ENCODE peak calls at places on chromosome 18, in seven cellular contexts. O is HCT116, A is A549, R is prostate gland, V is sigmoid colon, S is endothelial cell of umbilical vein, Q is heart left ventricle. T is an unnamed sample.

GRCh38 chr18:55764382-55764781 is 176.4 kb upstream of the TCF4 start:
- DNase-seq in V (no peak), A (no peak), O (no peak), S (no peak), R (no peak), Q (no peak), T (no peak)

GRCh38 chr18:68564348-68564747 is 150.6 kb downstream of the TMX3 start:
- DNase-seq in S (no peak), O (no peak), A (no peak), V (no peak), R (no peak), Q (no peak), T (no peak)

GRCh38 chr18:8730080-8730827 is 24.9 kb downstream of the MTCL1 start:
- DNase-seq in O (peak; percentile 74), A (peak; percentile 53), S (peak; percentile 95), Q (peak; percentile 72), R (peak; percentile 35), V (peak; percentile 75), T (peak; percentile 75)

GRCh38 chr18:67035026-67035425 is 431.1 kb upstream of the CDH19 start:
- DNase-seq in S (no peak), V (no peak), O (no peak), Q (no peak), A (no peak), R (no peak), T (no peak)

GRCh38 chr18:57666818-57667497 is 45.3 kb upstream of the NARS1 start:
- DNase-seq in A (no peak), R (no peak), S (no peak), Q (no peak), V (no peak), O (no peak), T (no peak)

GRCh38 chr18:37553633-37554398 is 11.8 kb downstream of the CELF4 start:
- DNase-seq in O (no peak), V (no peak), Q (no peak), A (no peak), R (no peak), S (no peak), T (no peak)

GRCh38 chr18:74897971-74898657 is 300.4 kb downstream of the ZNF407 start:
- DNase-seq in V (no peak), R (no peak), O (no peak), Q (no peak), A (no peak), S (peak; percentile 21), T (no peak)

GRCh38 chr18:7482342-7482741 is 84.8 kb upstream of the PTPRM start:
- DNase-seq in O (no peak), S (no peak), R (no peak), V (no peak), A (no peak), Q (no peak), T (no peak)

GRCh38 chr18:53909668-53910067 is 314.8 kb downstream of the MBD2 start:
- DNase-seq in Q (no peak), O (peak; percentile 19), S (no peak), R (peak; percentile 5), V (no peak), A (peak; percentile 3), T (peak; percentile 2)

GRCh38 chr18:79797518-79798345 is at the start of gene KCNG2:
- DNase-seq in S (no peak), Q (peak; percentile 39), R (no peak), O (no peak), V (peak; percentile 44), A (no peak), T (no peak)

GRCh38 chr18:80172056-80172455 is 63.0 kb downstream of the ADNP2 start:
- DNase-seq in V (no peak), O (no peak), R (no peak), S (no peak), A (no peak), Q (no peak), T (no peak)

GRCh38 chr18:51037230-51037629 is 7.2 kb downstream of the SMAD4 start:
- DNase-seq in A (no peak), S (no peak), O (no peak), R (no peak), V (no peak), Q (no peak), T (no peak)

GRCh38 chr18:51032193-51032592 is 2.2 kb downstream of the SMAD4 start:
- DNase-seq in Q (no peak), V (no peak), A (no peak), R (no peak), O (no peak), S (no peak), T (no peak)

GRCh38 chr18:51041677-51042076 is 11.7 kb downstream of the SMAD4 start:
- DNase-seq in V (no peak), O (no peak), Q (no peak), S (no peak), R (no peak), A (no peak), T (no peak)

GRCh38 chr18:51039138-51040112 is 9.4 kb downstream of the SMAD4 start:
- DNase-seq in S (no peak), A (no peak), V (no peak), R (no peak), O (no peak), Q (no peak), T (no peak)

DNA sequence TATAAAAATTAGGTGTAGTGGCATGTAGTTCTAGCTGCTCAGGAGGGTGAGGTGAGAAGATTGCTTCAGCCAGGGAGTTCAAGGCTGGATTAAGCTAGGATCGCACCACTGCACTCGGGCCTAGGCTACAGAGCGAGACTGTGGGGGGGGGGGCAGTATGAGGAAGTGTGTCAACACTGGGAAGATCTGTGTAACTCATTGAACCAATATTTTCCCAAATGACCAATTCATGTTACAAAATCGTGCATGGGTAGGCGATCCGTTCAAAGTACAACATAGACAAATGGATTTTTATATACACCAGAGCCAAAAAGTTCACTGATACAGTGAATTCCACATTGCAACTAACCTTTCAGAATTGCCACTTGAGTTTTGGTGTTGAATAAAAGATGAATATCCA is 8.1 kb downstream of the SMAD4 start:
- DNase-seq in O (no peak), R (no peak), A (no peak), V (no peak), S (no peak), Q (no peak), T (no peak)
- TF ChIP-seq POLR2A in O (no peak), R (no peak), A (no peak), V (no peak), S (no peak), Q (no peak), T (no peak)

GRCh38 chr18:217532-218334 is 50.1 kb downstream of the THOC1 start:
- DNase-seq in R (no peak), V (no peak), A (no peak), S (no peak), Q (no peak), O (no peak), T (no peak)
- TF ChIP-seq POLR2A in R (no peak), V (no peak), A (no peak), S (no peak), Q (no peak), O (no peak), T (no peak)

GRCh38 chr18:48975817-48976649 is 25.3 kb upstream of the SMAD7 start:
- DNase-seq in V (no peak), A (peak; percentile 71), O (no peak), R (peak; percentile 62), Q (peak; percentile 63), S (peak; percentile 35), T (peak; percentile 95)
- TF ChIP-seq POLR2A in V (no peak), A (no peak), O (no peak), R (peak; percentile 44), Q (peak; percentile 37), S (no peak), T (no peak)

GRCh38 chr18:3252843-3253242 is 5.2 kb downstream of the MYL12A start:
- DNase-seq in A (no peak), S (no peak), O (no peak), Q (no peak), V (no peak), R (no peak), T (no peak)
- TF ChIP-seq POLR2A in A (no peak), S (no peak), O (no peak), Q (no peak), V (no peak), R (no peak), T (no peak)

GRCh38 chr18:12946549-12947354 is 1.1 kb upstream of the SEH1L start:
- DNase-seq in O (peak; percentile 38), V (peak; percentile 78), R (no peak), S (no peak), A (peak; percentile 16), Q (peak; percentile 64), T (peak; percentile 17)
- TF ChIP-seq POLR2A in O (no peak), V (no peak), R (no peak), S (no peak), A (no peak), Q (no peak), T (no peak)

GRCh38 chr18:26226229-26227050 is at the start of gene TAF4B:
- DNase-seq in O (peak; percentile 90), A (peak; percentile 66), S (peak; percentile 93), R (peak; percentile 93), V (peak; percentile 97), Q (peak; percentile 93), T (peak; percentile 74)
- TF ChIP-seq POLR2A in O (peak; percentile 88), A (peak; percentile 52), S (no peak), R (peak; percentile 88), V (no peak), Q (no peak), T (no peak)

GRCh38 chr18:23584019-23584970 is 2.0 kb downstream of the NPC1 start:
- DNase-seq in V (no peak), R (no peak), Q (no peak), A (no peak), S (no peak), O (no peak), T (no peak)

GRCh38 chr18:23585897-23586248 is 433 bp downstream of the NPC1 start:
- DNase-seq in S (no peak), Q (no peak), V (no peak), A (no peak), O (no peak), R (no peak), T (no peak)

GRCh38 chr18:23583071-23583865 is 3.0 kb downstream of the NPC1 start:
- DNase-seq in R (no peak), Q (no peak), O (no peak), A (no peak), V (no peak), S (no peak), T (no peak)

GRCh38 chr18:23586249-23587196 is at the start of gene NPC1:
- DNase-seq in S (peak; percentile 91), R (peak; percentile 91), Q (peak; percentile 95), V (peak; percentile 97), O (peak; percentile 80), A (peak; percentile 74), T (peak; percentile 54)

DNA sequence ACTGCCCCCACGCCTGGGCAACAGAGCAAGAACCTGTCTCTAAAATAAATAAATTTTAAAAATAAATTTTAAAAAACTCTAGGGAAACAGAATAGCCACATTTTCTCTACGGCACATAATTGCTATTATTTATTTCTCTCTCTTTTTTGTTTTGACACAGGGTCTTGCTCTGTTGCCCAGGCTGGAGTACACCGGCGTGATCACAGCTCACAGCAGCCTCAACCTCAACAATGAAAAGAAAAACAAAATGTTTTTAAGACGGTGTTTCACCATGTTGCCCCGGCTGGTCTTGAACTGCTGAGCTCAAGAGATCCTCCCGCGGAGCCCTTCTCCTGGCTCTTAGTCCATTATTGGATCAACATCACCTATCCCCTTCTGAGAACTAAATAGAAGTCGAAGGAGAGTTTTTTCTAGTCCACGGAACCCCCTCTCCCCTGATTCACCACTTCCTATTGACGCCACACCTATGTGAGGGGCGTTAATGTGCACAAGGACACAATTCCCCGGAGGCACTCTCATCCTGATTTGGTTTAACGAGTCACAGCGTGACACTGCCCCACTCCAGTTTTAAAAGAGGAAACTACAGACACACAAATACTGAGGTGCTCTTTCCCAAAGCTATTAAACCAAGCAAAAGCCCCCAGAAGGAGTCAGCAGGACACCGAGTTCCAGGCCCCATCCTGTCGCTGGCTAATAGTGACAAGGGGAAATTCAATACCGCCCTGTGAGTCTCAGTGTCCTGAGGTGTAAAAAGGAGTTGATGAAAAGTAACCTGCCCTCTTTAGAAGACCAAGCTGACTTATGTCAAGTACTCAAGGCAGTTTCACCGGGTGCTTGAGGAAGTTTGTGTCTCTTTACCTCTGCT is 1.1 kb downstream of the NPC1 start:
- DNase-seq in O (no peak), V (no peak), R (peak; percentile 17), S (peak; percentile 40), A (no peak), Q (peak; percentile 33), T (no peak)
- TF ChIP-seq POLR2A in O (no peak), V (no peak), R (peak; percentile 34), S (no peak), A (no peak), Q (peak; percentile 14), T (no peak)

T was measured in H54.